ENCODE peak calls at places on chromosomes 5 and 9, in seven cellular contexts. P is body of pancreas, M is breast epithelium, F is pancreas, T is cardiac muscle cell, H is MCF 10A, N is OCI-LY7. W is an unnamed sample.

GRCh38 chr9:16136961-16137360 is 584.1 kb downstream of the CCDC171 start:
- DNase-seq in P (peak), M (no peak), F (no peak), T (no peak), H (peak), N (no peak), W (no peak)

GRCh38 chr9:77455312-77455927 is 192.7 kb downstream of the GNA14 start:
- DNase-seq in P (peak), M (no peak), F (no peak), T (no peak), H (peak), N (peak), W (peak)

GRCh38 chr5:55694152-55694830 is 17.8 kb downstream of the SLC38A9 start:
- DNase-seq in P (no peak), M (no peak), F (no peak), T (peak), H (peak), N (peak), W (peak)

GRCh38 chr5:112316006-112316405 is 103.1 kb downstream of the EPB41L4A start:
- DNase-seq in P (no peak), M (no peak), F (no peak), T (no peak), H (no peak), N (no peak), W (no peak)

GRCh38 chr9:113220467-113221002 is 542 bp downstream of the FKBP15 start:
- DNase-seq in P (no peak), M (no peak), F (no peak), T (no peak), H (peak), N (peak), W (no peak)

GRCh38 chr5:120901199-120901598 is 437.1 kb downstream of the PRR16 start:
- DNase-seq in P (no peak), M (no peak), F (no peak), T (no peak), H (peak), N (no peak), W (no peak)

GRCh38 chr9:20707708-20708107 is 23.6 kb downstream of the FOCAD start:
- DNase-seq in P (no peak), M (no peak), F (no peak), T (no peak), H (no peak), N (no peak), W (no peak)

GRCh38 chr5:158235159-158235547 is 376.2 kb upstream of the CLINT1 start:
- DNase-seq in P (no peak), M (no peak), F (no peak), T (no peak), H (no peak), N (no peak), W (no peak)

GRCh38 chr5:155631116-155631515 is 617.6 kb downstream of the KIF4B start:
- DNase-seq in P (no peak), M (no peak), F (no peak), T (no peak), H (peak), N (no peak), W (no peak)

GRCh38 chr5:150781706-150782614 is 3.4 kb downstream of the SMIM3 start:
- DNase-seq in P (peak), M (peak), F (no peak), T (no peak), H (no peak), N (no peak), W (no peak)

GRCh38 chr5:107404595-107405366 is 266.0 kb downstream of the EFNA5 start:
- DNase-seq in P (no peak), M (peak), F (no peak), T (no peak), H (no peak), N (no peak), W (no peak)

GRCh38 chr5:146047396-146047795 is 58.0 kb downstream of the PLAC8L1 start:
- DNase-seq in P (no peak), M (no peak), F (no peak), T (no peak), H (no peak), N (no peak), W (no peak)

GRCh38 chr9:32430720-32431119 is 46.3 kb downstream of the ACO1 start:
- DNase-seq in P (no peak), M (no peak), F (no peak), T (no peak), H (no peak), N (no peak), W (no peak)

GRCh38 chr9:127415158-127415557 is 9.0 kb upstream of the ZNF79 start:
- DNase-seq in P (no peak), M (no peak), F (no peak), T (no peak), H (no peak), N (no peak), W (no peak)

GRCh38 chr9:127419306-127419705 is 4.9 kb upstream of the ZNF79 start:
- DNase-seq in P (no peak), M (no peak), F (no peak), T (no peak), H (no peak), N (no peak), W (no peak)

GRCh38 chr9:127415657-127416056 is 8.5 kb upstream of the ZNF79 start:
- DNase-seq in P (no peak), M (no peak), F (no peak), T (no peak), H (no peak), N (no peak), W (no peak)

GRCh38 chr9:127417130-127418036 is 6.8 kb upstream of the ZNF79 start:
- DNase-seq in P (no peak), M (peak), F (no peak), T (no peak), H (peak), N (no peak), W (no peak)

GRCh38 chr9:127418037-127418471 is 6.1 kb upstream of the ZNF79 start:
- DNase-seq in P (peak), M (no peak), F (no peak), T (peak), H (peak), N (peak), W (no peak)
- TF ChIP-seq CTCF in P (no peak), M (no peak), F (no peak), T (no peak), H (no peak), N (peak), W (no peak)

DNA sequence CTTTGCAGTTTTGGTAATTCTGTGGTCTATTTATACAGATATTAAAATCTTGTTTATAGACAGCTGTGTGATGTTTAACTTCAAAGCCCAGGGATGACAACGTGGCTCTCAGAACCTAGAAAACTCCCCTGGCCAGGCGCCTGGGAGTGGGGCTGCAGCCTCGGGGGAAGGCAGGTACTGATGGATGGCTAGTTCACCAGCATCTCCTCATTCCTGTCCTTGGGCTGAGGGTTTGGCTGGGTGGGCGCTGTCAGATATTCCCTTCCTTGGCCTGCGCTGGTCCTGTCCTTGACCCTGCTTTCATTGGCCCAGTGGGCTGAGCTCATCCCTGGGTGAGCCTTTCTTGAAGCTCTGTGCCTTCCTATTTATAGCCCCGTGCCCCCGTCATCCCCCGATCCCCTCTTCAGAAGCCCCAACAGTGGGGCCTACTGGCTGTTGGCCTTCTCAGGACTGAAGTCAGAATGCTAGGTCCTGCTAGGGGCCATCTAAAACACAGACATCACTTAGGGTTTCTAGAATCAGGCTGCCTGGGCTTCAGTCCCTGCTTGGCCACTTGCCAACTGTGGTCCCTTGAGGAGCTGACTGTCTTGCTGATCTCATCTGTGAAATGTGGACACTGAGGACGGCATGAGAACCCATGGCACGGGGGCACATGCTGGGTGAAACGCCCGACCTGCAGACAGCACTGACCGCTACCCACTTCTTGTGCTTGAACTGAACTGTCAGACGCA is 20.9 kb downstream of the SH3GLB2 start:
- DNase-seq in P (peak), M (no peak), F (no peak), T (peak), H (no peak), N (no peak), W (no peak)
- TF ChIP-seq CTCF in P (no peak), M (no peak), F (no peak), T (no peak), H (no peak), N (peak), W (no peak)

DNA sequence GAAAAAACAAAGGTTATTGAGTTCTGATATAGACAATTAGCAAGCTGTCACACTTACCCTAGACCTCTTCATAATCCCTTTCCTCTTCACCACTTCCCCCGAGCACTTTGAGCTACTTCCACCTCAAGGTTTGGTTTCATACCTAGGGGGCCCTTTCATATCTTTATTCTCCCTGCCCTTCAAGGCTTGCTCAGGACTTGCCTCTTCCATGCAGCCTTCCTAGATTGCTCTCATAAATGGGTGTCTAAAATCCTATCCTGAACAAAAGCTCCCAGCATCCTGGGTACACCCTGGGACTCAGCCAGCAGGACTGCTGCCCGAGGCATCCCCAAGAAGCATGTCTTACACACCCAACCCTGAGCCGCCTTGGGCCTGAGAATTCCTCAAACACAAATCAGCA is 157.3 kb downstream of the C5orf15 start:
- DNase-seq in P (no peak), M (no peak), F (no peak), T (no peak), H (no peak), N (no peak), W (no peak)
- TF ChIP-seq CTCF in P (no peak), M (no peak), F (no peak), T (no peak), H (no peak), N (no peak), W (no peak)

GRCh38 chr5:69042915-69043795 is 50.7 kb upstream of the SLC30A5 start:
- DNase-seq in P (peak), M (peak), F (peak), T (peak), H (peak), N (peak), W (peak)
- TF ChIP-seq CTCF in P (peak), M (peak), F (peak), T (peak), H (peak), N (peak), W (peak)

DNA sequence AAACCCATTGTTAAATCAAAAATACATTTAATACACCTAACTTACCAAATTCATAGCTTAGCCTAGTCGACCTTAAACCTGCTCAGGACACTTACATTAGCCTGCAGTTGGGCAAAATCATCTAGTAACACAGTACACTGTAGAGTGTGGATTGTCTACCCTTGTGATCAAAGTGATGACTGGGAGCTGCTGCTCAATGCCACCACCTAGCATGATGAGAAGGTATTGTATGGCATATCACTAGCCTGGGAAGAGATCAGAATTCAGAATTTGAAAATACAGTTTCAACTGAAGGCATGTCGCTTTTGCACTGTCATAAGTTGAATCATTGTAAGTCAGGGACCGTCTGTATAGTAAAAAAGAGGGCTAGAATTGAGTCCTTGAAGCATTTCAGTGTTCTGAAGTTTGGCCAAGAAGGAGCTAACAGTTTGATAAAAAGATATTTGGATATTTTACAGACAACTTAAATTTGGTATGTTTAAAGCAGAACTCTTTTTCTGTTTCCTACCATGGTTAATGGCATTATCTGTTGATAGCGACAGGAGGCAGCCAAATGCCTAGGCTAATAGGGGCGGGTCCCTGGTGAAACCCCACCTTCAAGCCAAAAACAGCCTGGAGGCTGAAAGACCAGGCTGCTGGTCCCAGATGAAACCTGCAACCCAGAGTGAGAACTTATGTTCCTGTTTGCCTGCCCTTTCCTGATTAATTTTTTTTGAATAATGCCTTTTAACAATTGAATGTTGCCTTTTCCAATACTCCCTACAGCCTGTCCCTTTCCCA is 23.0 kb downstream of the SMIM15 start:
- DNase-seq in P (no peak), M (no peak), F (no peak), T (no peak), H (peak), N (no peak), W (no peak)
- TF ChIP-seq CTCF in P (peak), M (no peak), F (no peak), T (peak), H (peak), N (peak), W (no peak)

GRCh38 chr5:170552486-170553122 is 48.8 kb downstream of the KCNIP1 start:
- DNase-seq in P (peak), M (peak), F (peak), T (peak), H (no peak), N (no peak), W (no peak)
- TF ChIP-seq CTCF in P (no peak), M (no peak), F (no peak), T (peak), H (no peak), N (no peak), W (no peak)

W was measured in GM20000.